ENCODE peak calls at places on chromosome 15, in four cellular contexts. Z, W, C and A are unnamed samples.

GRCh38 chr15:88651971-88652370 is 13.2 kb downstream of the ISG20 start:
- DNase-seq in Z (no peak), W (no peak), C (no peak), A (no peak)

GRCh38 chr15:25710184-25710583 is 152.9 kb downstream of the ATP10A start:
- DNase-seq in Z (no peak), W (no peak), C (peak), A (peak)

GRCh38 chr15:74788716-74789151 is 6.9 kb downstream of the CSK start:
- DNase-seq in Z (no peak), W (no peak), C (no peak), A (no peak)

GRCh38 chr15:80697316-80697715 is 2.2 kb downstream of the ABHD17C start:
- DNase-seq in Z (no peak), W (no peak), C (no peak), A (no peak)

GRCh38 chr15:45253330-45253729 is 1.3 kb downstream of the SLC28A2 start:
- DNase-seq in Z (no peak), W (no peak), C (peak), A (no peak)

GRCh38 chr15:87924433-87924832 is 332.1 kb downstream of the NTRK3 start:
- DNase-seq in Z (no peak), W (no peak), C (no peak), A (no peak)

GRCh38 chr15:77096541-77096940 is 25.6 kb upstream of the TSPAN3 start:
- DNase-seq in Z (no peak), W (no peak), C (no peak), A (no peak)

GRCh38 chr15:55698653-55699052 is 44.3 kb downstream of the PRTG start:
- DNase-seq in Z (no peak), W (no peak), C (no peak), A (no peak)

GRCh38 chr15:64909546-64909945 is 2.2 kb upstream of the ANKDD1A start:
- DNase-seq in Z (no peak), W (no peak), C (no peak), A (no peak)

GRCh38 chr15:63401078-63401477 is 19.4 kb upstream of the CA12 start:
- DNase-seq in Z (no peak), W (no peak), C (no peak), A (no peak)

GRCh38 chr15:34855397-34855796 is 60.0 kb upstream of the ACTC1 start:
- DNase-seq in Z (no peak), W (no peak), C (no peak), A (no peak)

GRCh38 chr15:51095681-51096331 is 1.1 kb upstream of the TNFAIP8L3 start:
- DNase-seq in Z (no peak), W (no peak), C (no peak), A (no peak)

GRCh38 chr15:65379986-65380385 is 2.2 kb upstream of the IGDCC3 start:
- DNase-seq in Z (no peak), W (no peak), C (no peak), A (no peak)

GRCh38 chr15:38843736-38844590 is 279.3 kb upstream of the RASGRP1 start:
- DNase-seq in Z (no peak), W (no peak), C (no peak), A (no peak)

GRCh38 chr15:63244399-63244798 is 33.0 kb upstream of the APH1B start:
- DNase-seq in Z (no peak), W (no peak), C (no peak), A (no peak)

GRCh38 chr15:91307561-91307960 is 207.5 kb downstream of the SV2B start:
- DNase-seq in Z (no peak), W (no peak), C (no peak), A (no peak)

GRCh38 chr15:61794276-61794675 is 266.0 kb downstream of the VPS13C start:
- DNase-seq in Z (no peak), W (no peak), C (no peak), A (no peak)

GRCh38 chr15:101545548-101546505 is 56.3 kb upstream of the PCSK6 start:
- DNase-seq in Z (no peak), W (no peak), C (no peak), A (no peak)

GRCh38 chr15:36172970-36173369 is 406.5 kb upstream of the CDIN1 start:
- DNase-seq in Z (no peak), W (no peak), C (no peak), A (no peak)

GRCh38 chr15:38528279-38528678 is 36.3 kb downstream of the RASGRP1 start:
- DNase-seq in Z (no peak), W (no peak), C (no peak), A (no peak)

GRCh38 chr15:31228980-31229826 is 97.4 kb upstream of the KLF13 start:
- DNase-seq in Z (no peak), W (no peak), C (no peak), A (peak)

GRCh38 chr15:62453979-62454378 is 288.9 kb upstream of the C2CD4B start:
- DNase-seq in Z (no peak), W (peak), C (no peak), A (no peak)

GRCh38 chr15:51846463-51847230 is 17.2 kb downstream of the TMOD3 start:
- DNase-seq in Z (peak), W (no peak), C (no peak), A (no peak)

GRCh38 chr15:39358441-39359041 is 222.3 kb upstream of the THBS1 start:
- DNase-seq in Z (no peak), W (no peak), C (peak), A (peak)

GRCh38 chr15:84821501-84822021 is 4.4 kb downstream of the ALPK3 start:
- DNase-seq in Z (no peak), W (no peak), C (peak), A (peak)

GRCh38 chr15:34233614-34234013 is 8.8 kb downstream of the EMC4 start:
- DNase-seq in Z (no peak), W (no peak), C (no peak), A (no peak)

GRCh38 chr15:60781211-60781713 is 302.3 kb upstream of the ICE2 start:
- DNase-seq in Z (no peak), W (no peak), C (no peak), A (no peak)

GRCh38 chr15:61335998-61336648 is 107.0 kb upstream of the RORA start:
- DNase-seq in Z (no peak), W (no peak), C (no peak), A (no peak)

GRCh38 chr15:60858511-60859085 is 370.5 kb downstream of the RORA start:
- DNase-seq in Z (no peak), W (no peak), C (no peak), A (no peak)

GRCh38 chr15:51681303-51681963 is at the start of gene SCG3:
- DNase-seq in Z (peak), W (no peak), C (peak), A (peak)

GRCh38 chr15:44598066-44598465 is 61.1 kb downstream of the EIF3J start:
- DNase-seq in Z (no peak), W (no peak), C (no peak), A (no peak)

GRCh38 chr15:36737430-36737891 is 158.0 kb downstream of the CDIN1 start:
- DNase-seq in Z (no peak), W (no peak), C (no peak), A (no peak)

GRCh38 chr15:100515758-100516157 is 13.0 kb downstream of the CERS3 start:
- DNase-seq in Z (no peak), W (no peak), C (no peak), A (no peak)

GRCh38 chr15:100517820-100518219 is 10.9 kb downstream of the CERS3 start:
- DNase-seq in Z (no peak), W (no peak), C (no peak), A (no peak)

GRCh38 chr15:100521907-100522306 is 6.8 kb downstream of the CERS3 start:
- DNase-seq in Z (no peak), W (no peak), C (no peak), A (no peak)

GRCh38 chr15:100520132-100520921 is 8.4 kb downstream of the CERS3 start:
- DNase-seq in Z (no peak), W (no peak), C (no peak), A (no peak)

DNA sequence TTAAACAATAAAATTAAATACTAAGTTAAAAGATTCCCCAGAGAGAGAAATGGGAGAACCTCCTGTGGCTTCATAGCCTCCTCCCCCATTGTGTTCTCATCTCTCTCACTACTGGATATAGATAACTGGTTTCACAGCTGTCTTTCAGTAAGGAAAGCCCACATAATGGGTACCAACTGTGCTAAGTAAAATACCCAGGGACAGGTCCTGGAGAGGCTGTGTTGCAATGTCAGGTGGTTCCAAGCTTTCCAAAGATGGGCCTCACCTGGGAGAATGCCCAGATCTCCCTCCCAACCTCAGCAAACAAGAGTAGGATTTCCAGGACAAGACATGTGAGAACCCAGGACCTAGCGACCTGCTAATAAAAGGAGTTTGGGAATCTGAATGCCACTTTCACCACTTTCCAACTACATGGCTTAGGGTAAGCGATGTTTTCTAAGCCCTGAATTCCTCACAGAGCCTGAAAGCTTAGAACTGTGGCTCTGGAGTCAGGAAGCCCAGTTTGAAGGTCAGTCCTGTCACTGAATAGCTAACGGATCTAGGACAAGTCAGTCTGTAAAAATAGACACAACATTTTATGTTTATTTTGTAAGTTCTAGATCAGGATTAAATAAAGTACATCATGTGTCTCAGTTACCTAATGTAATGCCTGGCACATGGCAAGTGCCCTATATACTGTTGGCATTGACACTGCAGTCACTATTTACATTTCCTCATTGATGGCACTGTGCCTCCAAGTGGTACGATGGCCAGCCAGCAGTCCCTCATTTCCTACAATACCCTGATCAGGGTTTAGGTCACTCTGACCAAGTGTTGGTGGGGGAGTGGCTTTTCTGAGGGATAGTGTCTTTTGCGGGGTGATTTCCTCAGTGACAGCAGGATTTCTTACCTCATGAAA is 11.9 kb downstream of the CERS3 start:
- DNase-seq in Z (no peak), W (no peak), C (no peak), A (no peak)
- TF ChIP-seq TCF7L2 in Z (no peak), W (no peak), C (no peak), A (no peak)

GRCh38 chr15:69480932-69481331 is 28.3 kb downstream of the RPLP1 start:
- DNase-seq in Z (no peak), W (no peak), C (no peak), A (no peak)
- TF ChIP-seq TCF7L2 in Z (no peak), W (no peak), C (no peak), A (no peak)

GRCh38 chr15:79192462-79193036 is 90.0 kb upstream of the ANKRD34C start:
- DNase-seq in Z (no peak), W (no peak), C (no peak), A (no peak)
- TF ChIP-seq TCF7L2 in Z (no peak), W (no peak), C (no peak), A (no peak)

GRCh38 chr15:27028836-27029482 is 58.0 kb downstream of the GABRG3 start:
- DNase-seq in Z (no peak), W (no peak), C (no peak), A (no peak)
- TF ChIP-seq TCF7L2 in Z (no peak), W (no peak), C (no peak), A (no peak)

DNA sequence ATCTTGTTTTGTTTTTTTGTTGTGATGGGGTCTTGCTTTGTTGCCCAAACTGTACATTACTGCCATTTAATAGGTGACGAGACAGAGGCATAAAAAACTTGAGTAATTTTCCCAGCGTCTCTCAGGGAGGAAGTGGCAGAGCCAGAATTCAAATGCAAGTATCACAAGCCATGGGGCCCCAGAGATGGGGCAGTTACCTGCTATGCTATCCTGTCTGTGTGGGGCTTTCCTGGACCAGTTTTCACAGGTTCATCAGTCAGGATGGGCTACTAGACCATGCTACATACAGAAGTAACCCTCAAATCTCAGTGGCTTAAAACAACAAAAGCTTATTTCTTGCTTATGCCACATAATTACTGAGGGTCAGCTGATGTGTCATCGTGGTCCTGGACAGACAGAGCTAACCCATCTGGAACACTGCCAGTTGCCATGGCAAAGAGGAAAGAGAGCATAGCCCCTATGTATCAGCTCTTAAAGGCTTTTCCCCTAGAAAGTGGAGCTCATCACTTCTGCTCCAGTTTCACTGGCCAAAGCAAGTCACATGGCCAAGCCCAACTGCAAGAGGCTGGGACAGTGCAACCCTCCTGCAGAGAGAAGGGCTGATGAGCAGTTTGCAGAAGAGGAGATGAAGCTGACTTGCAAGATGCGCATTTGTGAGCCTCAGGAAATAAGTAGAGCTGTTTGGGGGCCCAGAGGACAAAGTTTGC is 31.7 kb upstream of the SYNM start:
- DNase-seq in Z (no peak), W (no peak), C (no peak), A (no peak)
- TF ChIP-seq TCF7L2 in Z (no peak), W (no peak), C (no peak), A (no peak)

GRCh38 chr15:48176097-48176496 is 2.0 kb downstream of the MYEF2 start:
- DNase-seq in Z (no peak), W (no peak), C (no peak), A (no peak)
- TF ChIP-seq TCF7L2 in Z (no peak), W (no peak), C (no peak), A (no peak)

GRCh38 chr15:73212424-73212823 is 156.3 kb downstream of the HCN4 start:
- DNase-seq in Z (no peak), W (no peak), C (no peak), A (no peak)
- TF ChIP-seq TCF7L2 in Z (no peak), W (no peak), C (no peak), A (no peak)

GRCh38 chr15:58460872-58461271 is 29.1 kb downstream of the LIPC start:
- DNase-seq in Z (no peak), W (no peak), C (no peak), A (no peak)

GRCh38 chr15:58463815-58464697 is 32.3 kb downstream of the LIPC start:
- DNase-seq in Z (no peak), W (no peak), C (no peak), A (peak)

GRCh38 chr15:58462973-58463663 is 31.3 kb downstream of the LIPC start:
- DNase-seq in Z (no peak), W (no peak), C (no peak), A (peak)

GRCh38 chr15:58460108-58460507 is 28.3 kb downstream of the LIPC start:
- DNase-seq in Z (no peak), W (no peak), C (no peak), A (no peak)

GRCh38 chr15:58462547-58462946 is 30.8 kb downstream of the LIPC start:
- DNase-seq in Z (no peak), W (no peak), C (no peak), A (no peak)
- TF ChIP-seq TCF7L2 in Z (no peak), W (no peak), C (no peak), A (no peak)

DNA sequence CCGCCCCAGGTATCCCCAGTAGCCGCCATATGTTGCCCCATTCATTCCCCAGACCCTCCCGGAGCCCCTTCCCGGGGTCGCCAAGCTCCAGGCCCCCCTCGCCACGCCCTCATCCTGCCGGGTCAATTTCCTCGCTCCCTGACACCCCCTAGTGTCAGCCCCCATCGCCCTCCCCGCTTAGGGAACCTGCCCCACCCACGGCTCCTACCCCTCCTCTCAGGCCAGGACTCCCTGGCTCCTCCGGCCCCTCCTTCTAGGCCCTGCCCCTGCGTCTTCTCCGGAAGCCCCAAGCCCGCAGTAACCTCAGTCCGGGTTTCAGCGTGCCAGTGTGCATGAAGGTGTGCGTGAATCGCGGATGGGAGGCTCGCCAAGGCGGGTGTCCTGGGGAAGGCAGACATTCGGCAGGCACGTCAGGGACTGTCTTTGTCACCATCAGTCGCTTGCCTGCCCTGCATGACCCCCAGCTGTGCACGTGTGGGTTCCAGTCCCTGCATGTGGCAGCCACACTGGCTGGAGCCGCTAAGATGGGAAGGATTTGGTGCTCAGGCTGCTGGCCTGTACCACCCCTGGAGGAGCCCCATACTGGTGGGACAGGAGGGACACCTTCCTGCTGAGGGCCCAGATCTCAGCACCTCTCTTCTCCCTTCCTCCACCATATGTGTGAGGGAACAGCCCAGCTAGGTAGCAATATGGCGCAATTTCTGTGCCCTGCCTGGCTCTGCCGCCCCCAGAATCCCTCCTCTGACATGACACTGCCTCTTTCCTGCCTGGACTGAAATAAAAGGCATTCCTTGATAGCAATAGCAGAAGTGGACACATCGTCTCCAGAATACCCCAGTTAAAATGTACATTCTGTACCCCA is 704 bp downstream of the DISP2 start:
- DNase-seq in Z (no peak), W (no peak), C (peak), A (no peak)
- TF ChIP-seq TCF7L2 in Z (no peak), W (no peak), C (no peak), A (no peak)